ENCODE peak calls at places on chromosomes 16 and 17, in six cellular contexts. O is H9, M is IMR-90, Z is H1, B is trophoblast cell, Y is mesenchymal stem cell. G is an unnamed sample.

GRCh38 chr17:27747462-27748359 is 52.6 kb downstream of the NOS2 start:
- DNase-seq in Z (peak), O (peak), B (no peak), M (no peak), Y (no peak), G (no peak)

GRCh38 chr17:4072487-4073157 is 70.2 kb downstream of the ZZEF1 start:
- DNase-seq in Z (no peak), M (peak), Y (peak), O (no peak), B (no peak), G (no peak)

GRCh38 chr17:43540821-43541674 is 5.1 kb downstream of the ETV4 start:
- DNase-seq in Z (peak), O (peak), B (no peak), Y (peak), M (no peak), G (no peak)

GRCh38 chr16:19901164-19901563 is 16.5 kb upstream of the GPRC5B start:
- DNase-seq in Z (no peak), M (no peak), O (no peak), Y (no peak), B (no peak), G (no peak)

GRCh38 chr16:3938843-3939624 is 58.5 kb upstream of the CREBBP start:
- DNase-seq in M (peak), O (peak), Z (peak), B (peak), Y (peak), G (peak)

GRCh38 chr16:86044881-86045600 is 146.1 kb downstream of the IRF8 start:
- DNase-seq in Y (no peak), M (no peak), B (no peak), Z (no peak), O (no peak), G (no peak)

GRCh38 chr17:869067-869466 is 86.9 kb downstream of the MRM3 start:
- DNase-seq in Z (no peak), B (no peak), O (no peak), Y (peak), M (peak), G (no peak)

GRCh38 chr16:16004314-16004749 is 54.9 kb downstream of the ABCC1 start:
- DNase-seq in Y (peak), Z (no peak), M (peak), O (no peak), B (no peak), G (no peak)

GRCh38 chr17:69254187-69254586 is 25.6 kb upstream of the ABCA10 start:
- DNase-seq in B (no peak), Y (peak), M (no peak), Z (no peak), O (no peak), G (no peak)

GRCh38 chr16:28549301-28549899 is 4.3 kb upstream of the SGF29 start:
- DNase-seq in Z (no peak), O (no peak), M (peak), B (no peak), Y (peak), G (no peak)

GRCh38 chr16:2486645-2487516 is 12.0 kb downstream of the TBC1D24 start:
- DNase-seq in O (no peak), Y (no peak), B (no peak), M (peak), Z (no peak), G (no peak)
- H3K14ac ChIP-seq in O (no peak), Y (no peak), B (no peak), M (no peak), Z (no peak), G (peak)

GRCh38 chr16:12219992-12220391 is 243.5 kb downstream of the SNX29 start:
- DNase-seq in B (no peak), Y (no peak), O (no peak), Z (no peak), M (no peak), G (no peak)
- H3K14ac ChIP-seq in B (no peak), Y (no peak), O (no peak), Z (no peak), M (no peak), G (no peak)

GRCh38 chr17:19703776-19704371 is 12.5 kb downstream of the SLC47A2 start:
- DNase-seq in B (no peak), Z (no peak), O (peak), M (no peak), Y (no peak), G (no peak)
- H3K14ac ChIP-seq in B (no peak), Z (no peak), O (peak), M (no peak), Y (no peak), G (no peak)

GRCh38 chr17:17176341-17176740 is 29.8 kb downstream of the PLD6 start:
- DNase-seq in O (no peak), Z (no peak), Y (no peak), M (no peak), B (no peak), G (no peak)

GRCh38 chr17:17175917-17176316 is 30.2 kb downstream of the PLD6 start:
- DNase-seq in B (no peak), M (no peak), Z (no peak), O (no peak), Y (no peak), G (no peak)

GRCh38 chr17:17175340-17175739 is 30.8 kb downstream of the PLD6 start:
- DNase-seq in Z (no peak), M (no peak), O (no peak), B (no peak), Y (no peak), G (no peak)

GRCh38 chr17:17179371-17179827 is 26.7 kb downstream of the PLD6 start:
- DNase-seq in Z (no peak), Y (no peak), B (no peak), O (no peak), M (peak), G (no peak)

GRCh38 chr17:17177186-17177585 is 28.9 kb downstream of the PLD6 start:
- DNase-seq in B (no peak), M (no peak), Y (no peak), O (no peak), Z (no peak), G (no peak)
- H3K14ac ChIP-seq in B (no peak), M (no peak), Y (no peak), O (no peak), Z (no peak), G (no peak)

GRCh38 chr17:40377832-40378231 is 13.3 kb upstream of the GJD3 start:
- DNase-seq in O (no peak), B (no peak), M (no peak), Y (no peak), Z (no peak), G (no peak)
- H3K14ac ChIP-seq in O (no peak), B (no peak), M (no peak), Y (no peak), Z (no peak), G (no peak)

G was measured in neuronal stem cell.